ENCODE peak calls at places on chromosomes 11 and 22, in eight cellular contexts. R is neural crest cell; F is T-helper 1 cell; C is stimulated activated CD4-positive, alpha-beta T cell treated with anti-CD3 and anti-CD28 coated beads, Interleukin-2, amount 100 ng/mL, for 48 hours; X is neuronal stem cell; Q is RWPE1; M is H4; O is DMS 273 treated with DMSO at 0.1 percent for 48 hours. K is an unnamed sample.

GRCh38 chr22:45774016-45774670 is 102.5 kb downstream of the ATXN10 start:
- DNase-seq in X (no peak), R (no peak), Q (no peak), M (no peak), C (no peak), F (no peak), O (no peak), K (no peak)

GRCh38 chr11:108672113-108672512 is 7.2 kb downstream of the DDX10 start:
- DNase-seq in F (no peak), X (no peak), M (no peak), Q (no peak), C (no peak), R (no peak), O (no peak), K (no peak)

GRCh38 chr11:129992161-129992944 is 10.3 kb downstream of the PRDM10 start:
- DNase-seq in X (no peak), C (peak), R (no peak), Q (peak), M (peak), O (peak), F (peak), K (peak)

GRCh38 chr11:13276454-13276851 is 1.1 kb upstream of the BMAL1 start:
- DNase-seq in Q (peak), C (no peak), M (no peak), X (no peak), O (no peak), F (no peak), R (no peak), K (no peak)

GRCh38 chr22:32700186-32700882 is 101.2 kb upstream of the TIMP3 start:
- DNase-seq in M (no peak), F (no peak), Q (no peak), R (no peak), C (no peak), X (no peak), O (no peak), K (peak)

GRCh38 chr11:36273110-36273509 is 16.1 kb downstream of the COMMD9 start:
- DNase-seq in M (no peak), X (no peak), C (no peak), O (no peak), Q (no peak), F (no peak), R (no peak), K (no peak)

GRCh38 chr11:111665779-111666178 is 63.5 kb downstream of the SIK2 start:
- DNase-seq in O (no peak), Q (peak), F (no peak), C (no peak), R (peak), X (peak), M (peak), K (peak)

GRCh38 chr11:76266269-76266668 is 60.0 kb upstream of the WNT11 start:
- DNase-seq in C (no peak), F (no peak), Q (peak), O (no peak), M (peak), X (no peak), R (no peak), K (no peak)

GRCh38 chr11:75557649-75558494 is 4.2 kb upstream of the SERPINH1 start:
- DNase-seq in C (no peak), Q (no peak), X (no peak), F (no peak), M (peak), O (no peak), R (no peak), K (peak)

GRCh38 chr11:15280393-15280792 is 165.7 kb downstream of the INSC start:
- DNase-seq in Q (no peak), F (no peak), R (no peak), C (no peak), O (no peak), X (no peak), M (no peak), K (no peak)

GRCh38 chr11:76237914-76238313 is 31.6 kb upstream of the WNT11 start:
- DNase-seq in X (no peak), R (no peak), Q (no peak), F (no peak), M (peak), O (no peak), C (no peak), K (peak)

GRCh38 chr22:40071720-40072119 is 77.0 kb downstream of the FAM83F start:
- DNase-seq in R (no peak), C (no peak), X (no peak), O (no peak), M (no peak), Q (no peak), F (no peak), K (no peak)

GRCh38 chr11:32187106-32187505 is 96.2 kb downstream of the RCN1 start:
- DNase-seq in X (no peak), R (no peak), F (no peak), O (no peak), C (no peak), Q (no peak), M (no peak), K (no peak)

GRCh38 chr11:36312593-36312990 is 16.5 kb downstream of the PRR5L start:
- DNase-seq in M (peak), C (no peak), R (no peak), F (no peak), X (no peak), O (no peak), Q (peak), K (no peak)

GRCh38 chr22:25153961-25154685 is 45.5 kb upstream of the CRYBB3 start:
- DNase-seq in F (no peak), Q (peak), O (no peak), X (no peak), M (peak), R (no peak), C (no peak), K (peak)